ENCODE peak calls at places on chromosomes 6 and 20, in seven cellular contexts. One of them, this sample, is unnamed.
A peak's percentile ranks its signal among the peaks of the same experiment; 100 is the strongest.

GRCh38 chr6:27867051-27867940 is 44.9 kb downstream of the OR2B2 start:
- DNase-seq in mesendoderm: peak; percentile 96
- DNase-seq in kidney: peak; percentile 89
- DNase-seq in uterus: peak; percentile 21
- DNase-seq in aorta: peak; percentile 89
- DNase-seq in effector memory CD4-positive, alpha-beta T cell: peak; percentile 47
- DNase-seq in IMR-90: peak; percentile 78
- DNase-seq in this sample: peak; percentile 81

GRCh38 chr6:123804771-123805540 is 1.3 kb downstream of the NKAIN2 start:
- DNase-seq in uterus: no peak
- DNase-seq in effector memory CD4-positive, alpha-beta T cell: no peak
- DNase-seq in aorta: no peak
- DNase-seq in mesendoderm: no peak
- DNase-seq in IMR-90: no peak
- DNase-seq in kidney: no peak
- DNase-seq in this sample: no peak

GRCh38 chr6:145731432-145731831 is 3.9 kb downstream of the EPM2A start:
- DNase-seq in uterus: no peak
- DNase-seq in kidney: no peak
- DNase-seq in IMR-90: no peak
- DNase-seq in mesendoderm: no peak
- DNase-seq in effector memory CD4-positive, alpha-beta T cell: no peak
- DNase-seq in aorta: no peak
- DNase-seq in this sample: no peak

GRCh38 chr6:20160541-20161283 is 51.6 kb downstream of the MBOAT1 start:
- DNase-seq in mesendoderm: no peak
- DNase-seq in IMR-90: no peak
- DNase-seq in kidney: no peak
- DNase-seq in uterus: no peak
- DNase-seq in aorta: no peak
- DNase-seq in effector memory CD4-positive, alpha-beta T cell: no peak
- DNase-seq in this sample: no peak

GRCh38 chr6:6612308-6612707 is 23.8 kb downstream of the LY86 start:
- DNase-seq in IMR-90: no peak
- DNase-seq in mesendoderm: no peak
- DNase-seq in aorta: no peak
- DNase-seq in effector memory CD4-positive, alpha-beta T cell: no peak
- DNase-seq in uterus: no peak
- DNase-seq in kidney: no peak
- DNase-seq in this sample: no peak

GRCh38 chr6:157226026-157226639 is 97.2 kb downstream of the TMEM242 start:
- DNase-seq in IMR-90: peak; percentile 39
- DNase-seq in uterus: peak; percentile 71
- DNase-seq in effector memory CD4-positive, alpha-beta T cell: no peak
- DNase-seq in mesendoderm: no peak
- DNase-seq in aorta: no peak
- DNase-seq in kidney: no peak
- DNase-seq in this sample: no peak

GRCh38 chr6:81938991-81939773 is 186.7 kb upstream of the TENT5A start:
- DNase-seq in aorta: no peak
- DNase-seq in uterus: no peak
- DNase-seq in IMR-90: peak; percentile 76
- DNase-seq in kidney: no peak
- DNase-seq in mesendoderm: peak; percentile 75
- DNase-seq in effector memory CD4-positive, alpha-beta T cell: no peak
- DNase-seq in this sample: no peak

GRCh38 chr6:28269492-28269891 is 2.5 kb downstream of the ZSCAN26 start:
- DNase-seq in kidney: no peak
- DNase-seq in IMR-90: peak; percentile 92
- DNase-seq in mesendoderm: peak; percentile 9
- DNase-seq in aorta: no peak
- DNase-seq in uterus: no peak
- DNase-seq in effector memory CD4-positive, alpha-beta T cell: no peak
- DNase-seq in this sample: no peak

GRCh38 chr6:33177552-33178446 is 14.5 kb downstream of the COL11A2 start:
- DNase-seq in effector memory CD4-positive, alpha-beta T cell: no peak
- DNase-seq in uterus: no peak
- DNase-seq in IMR-90: no peak
- DNase-seq in kidney: no peak
- DNase-seq in mesendoderm: no peak
- DNase-seq in aorta: no peak
- DNase-seq in this sample: peak; percentile 33

GRCh38 chr6:20599302-20600051 is 65.2 kb downstream of the CDKAL1 start:
- DNase-seq in mesendoderm: no peak
- DNase-seq in IMR-90: no peak
- DNase-seq in kidney: no peak
- DNase-seq in uterus: no peak
- DNase-seq in effector memory CD4-positive, alpha-beta T cell: no peak
- DNase-seq in aorta: no peak
- DNase-seq in this sample: no peak

GRCh38 chr6:119119989-119120388 is 41.5 kb upstream of the FAM184A start:
- DNase-seq in effector memory CD4-positive, alpha-beta T cell: no peak
- DNase-seq in uterus: no peak
- DNase-seq in aorta: no peak
- DNase-seq in kidney: no peak
- DNase-seq in IMR-90: peak; percentile 74
- DNase-seq in mesendoderm: no peak
- DNase-seq in this sample: no peak

GRCh38 chr20:23164176-23164601 is 78.1 kb upstream of the CD93 start:
- DNase-seq in kidney: no peak
- DNase-seq in effector memory CD4-positive, alpha-beta T cell: no peak
- DNase-seq in uterus: peak; percentile 22
- DNase-seq in IMR-90: no peak
- DNase-seq in mesendoderm: no peak
- DNase-seq in aorta: no peak
- DNase-seq in this sample: no peak
- H3K4me1 ChIP-seq in kidney: peaks cover 21% of the 10 kb centered on the region
- H3K4me1 ChIP-seq in effector memory CD4-positive, alpha-beta T cell: peaks cover 4% of the 10 kb centered on the region
- H3K4me1 ChIP-seq in uterus: no peaks in the 10 kb centered on the region
- H3K4me1 ChIP-seq in IMR-90: peaks cover 3% of the 10 kb centered on the region
- H3K4me1 ChIP-seq in mesendoderm: peaks cover 2% of the 10 kb centered on the region
- H3K4me1 ChIP-seq in aorta: peaks cover 2% of the 10 kb centered on the region
- H3K4me1 ChIP-seq in this sample: peaks cover 31% of the 10 kb centered on the region

GRCh38 chr6:151375833-151376232 is 15.5 kb downstream of the ZBTB2 start:
- DNase-seq in mesendoderm: no peak
- DNase-seq in kidney: no peak
- DNase-seq in uterus: no peak
- DNase-seq in effector memory CD4-positive, alpha-beta T cell: no peak
- DNase-seq in aorta: no peak
- DNase-seq in IMR-90: no peak
- DNase-seq in this sample: no peak
- H3K4me1 ChIP-seq in mesendoderm: no peaks in the 10 kb centered on the region
- H3K4me1 ChIP-seq in kidney: no peaks in the 10 kb centered on the region
- H3K4me1 ChIP-seq in uterus: peaks cover 3% of the 10 kb centered on the region
- H3K4me1 ChIP-seq in effector memory CD4-positive, alpha-beta T cell: peaks cover 43% of the 10 kb centered on the region
- H3K4me1 ChIP-seq in aorta: no peaks in the 10 kb centered on the region
- H3K4me1 ChIP-seq in IMR-90: no peaks in the 10 kb centered on the region
- H3K4me1 ChIP-seq in this sample: peaks cover 14% of the 10 kb centered on the region

DNA sequence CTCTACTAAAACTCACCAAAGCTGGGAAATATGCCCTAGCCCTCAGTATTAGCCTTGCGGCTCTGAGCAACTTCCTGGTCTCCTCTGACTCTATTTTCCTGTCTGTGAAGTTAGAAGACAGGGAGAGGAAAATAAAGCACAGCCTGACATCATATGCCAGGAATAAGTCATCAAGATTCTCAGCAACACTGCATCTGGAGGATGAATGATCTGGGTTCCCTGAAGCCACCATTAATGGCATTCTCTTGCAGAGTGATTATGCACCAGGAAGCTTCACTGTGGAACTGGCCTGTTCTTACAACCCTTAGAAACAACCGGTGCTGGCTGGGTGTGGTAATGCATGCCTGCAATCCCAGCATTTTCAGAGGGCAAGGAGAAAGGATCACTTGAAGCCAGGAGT is 12.4 kb downstream of the ADGRF5 start:
- DNase-seq in uterus: no peak
- DNase-seq in effector memory CD4-positive, alpha-beta T cell: no peak
- DNase-seq in mesendoderm: peak; percentile 53
- DNase-seq in kidney: no peak
- DNase-seq in aorta: no peak
- DNase-seq in IMR-90: no peak
- DNase-seq in this sample: no peak
- H3K4me1 ChIP-seq in uterus: no peaks in the 10 kb centered on the region
- H3K4me1 ChIP-seq in effector memory CD4-positive, alpha-beta T cell: no peaks in the 10 kb centered on the region
- H3K4me1 ChIP-seq in mesendoderm: peaks cover 2% of the 10 kb centered on the region
- H3K4me1 ChIP-seq in kidney: no peaks in the 10 kb centered on the region
- H3K4me1 ChIP-seq in aorta: no peaks in the 10 kb centered on the region
- H3K4me1 ChIP-seq in IMR-90: no peaks in the 10 kb centered on the region
- H3K4me1 ChIP-seq in this sample: no peaks in the 10 kb centered on the region

GRCh38 chr20:62716198-62716940 is 7.7 kb downstream of the NTSR1 start:
- DNase-seq in kidney: peak; percentile 49
- DNase-seq in mesendoderm: no peak
- DNase-seq in uterus: no peak
- DNase-seq in effector memory CD4-positive, alpha-beta T cell: peak; percentile 23
- DNase-seq in IMR-90: peak; percentile 32
- DNase-seq in aorta: no peak
- DNase-seq in this sample: no peak
- H3K4me1 ChIP-seq in kidney: no peaks in the 10 kb centered on the region
- H3K4me1 ChIP-seq in mesendoderm: no peaks in the 10 kb centered on the region
- H3K4me1 ChIP-seq in uterus: no peaks in the 10 kb centered on the region
- H3K4me1 ChIP-seq in effector memory CD4-positive, alpha-beta T cell: peaks cover 19% of the 10 kb centered on the region
- H3K4me1 ChIP-seq in IMR-90: peaks cover 8% of the 10 kb centered on the region
- H3K4me1 ChIP-seq in aorta: no peaks in the 10 kb centered on the region
- H3K4me1 ChIP-seq in this sample: no peaks in the 10 kb centered on the region

GRCh38 chr20:59145926-59146800 is 17.5 kb upstream of the ZNF831 start:
- DNase-seq in IMR-90: no peak
- DNase-seq in uterus: no peak
- DNase-seq in effector memory CD4-positive, alpha-beta T cell: no peak
- DNase-seq in aorta: no peak
- DNase-seq in kidney: no peak
- DNase-seq in mesendoderm: no peak
- DNase-seq in this sample: peak; percentile 72

GRCh38 chr20:59147197-59147596 is 16.4 kb upstream of the ZNF831 start:
- DNase-seq in uterus: no peak
- DNase-seq in mesendoderm: no peak
- DNase-seq in IMR-90: no peak
- DNase-seq in aorta: no peak
- DNase-seq in kidney: no peak
- DNase-seq in effector memory CD4-positive, alpha-beta T cell: no peak
- DNase-seq in this sample: peak; percentile 38

GRCh38 chr20:59145247-59145925 is 18.2 kb upstream of the ZNF831 start:
- DNase-seq in effector memory CD4-positive, alpha-beta T cell: no peak
- DNase-seq in uterus: no peak
- DNase-seq in mesendoderm: no peak
- DNase-seq in IMR-90: no peak
- DNase-seq in aorta: no peak
- DNase-seq in kidney: no peak
- DNase-seq in this sample: peak; percentile 45

GRCh38 chr20:59144831-59145196 is 18.8 kb upstream of the ZNF831 start:
- DNase-seq in kidney: no peak
- DNase-seq in aorta: no peak
- DNase-seq in uterus: no peak
- DNase-seq in mesendoderm: no peak
- DNase-seq in effector memory CD4-positive, alpha-beta T cell: no peak
- DNase-seq in IMR-90: no peak
- DNase-seq in this sample: peak; percentile 56

DNA sequence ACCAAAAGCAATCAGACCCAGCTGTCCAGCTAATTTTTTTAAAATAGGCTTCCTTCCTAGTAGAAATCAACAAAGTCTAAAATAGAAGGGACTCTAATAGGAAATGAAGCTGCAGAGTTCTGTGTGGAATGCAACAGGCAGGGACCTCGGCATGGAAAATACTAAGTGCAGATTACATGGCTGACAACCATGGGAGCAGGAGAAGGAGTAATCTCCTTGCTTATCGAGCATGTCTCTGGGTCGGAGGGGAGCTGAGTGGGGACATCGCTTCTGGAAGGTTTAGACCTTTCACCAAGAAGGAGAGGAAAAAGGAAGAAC is 16.9 kb upstream of the ZNF831 start:
- DNase-seq in aorta: no peak
- DNase-seq in IMR-90: no peak
- DNase-seq in mesendoderm: no peak
- DNase-seq in effector memory CD4-positive, alpha-beta T cell: no peak
- DNase-seq in kidney: no peak
- DNase-seq in uterus: no peak
- DNase-seq in this sample: peak; percentile 34
- H3K4me1 ChIP-seq in aorta: no peaks in the 10 kb centered on the region
- H3K4me1 ChIP-seq in IMR-90: no peaks in the 10 kb centered on the region
- H3K4me1 ChIP-seq in mesendoderm: no peaks in the 10 kb centered on the region
- H3K4me1 ChIP-seq in effector memory CD4-positive, alpha-beta T cell: peaks cover 56% of the 10 kb centered on the region
- H3K4me1 ChIP-seq in kidney: no peaks in the 10 kb centered on the region
- H3K4me1 ChIP-seq in uterus: no peaks in the 10 kb centered on the region
- H3K4me1 ChIP-seq in this sample: no peaks in the 10 kb centered on the region

GRCh38 chr20:35719717-35720116 is 20.5 kb downstream of the ROMO1 start:
- DNase-seq in aorta: no peak
- DNase-seq in kidney: no peak
- DNase-seq in effector memory CD4-positive, alpha-beta T cell: no peak
- DNase-seq in IMR-90: no peak
- DNase-seq in mesendoderm: no peak
- DNase-seq in uterus: no peak
- DNase-seq in this sample: no peak

GRCh38 chr20:35718972-35719635 is 19.9 kb downstream of the ROMO1 start:
- DNase-seq in kidney: no peak
- DNase-seq in aorta: no peak
- DNase-seq in effector memory CD4-positive, alpha-beta T cell: no peak
- DNase-seq in IMR-90: no peak
- DNase-seq in mesendoderm: no peak
- DNase-seq in uterus: no peak
- DNase-seq in this sample: no peak

GRCh38 chr20:35721621-35722020 is 20.4 kb downstream of the RBM39 start:
- DNase-seq in kidney: no peak
- DNase-seq in effector memory CD4-positive, alpha-beta T cell: no peak
- DNase-seq in IMR-90: no peak
- DNase-seq in aorta: no peak
- DNase-seq in mesendoderm: no peak
- DNase-seq in uterus: no peak
- DNase-seq in this sample: no peak

GRCh38 chr20:35720165-35721123 is 21.2 kb downstream of the ROMO1 start:
- DNase-seq in IMR-90: no peak
- DNase-seq in aorta: no peak
- DNase-seq in mesendoderm: no peak
- DNase-seq in uterus: no peak
- DNase-seq in kidney: no peak
- DNase-seq in effector memory CD4-positive, alpha-beta T cell: no peak
- DNase-seq in this sample: no peak

GRCh38 chr20:35721219-35721618 is 20.8 kb downstream of the RBM39 start:
- DNase-seq in mesendoderm: no peak
- DNase-seq in aorta: no peak
- DNase-seq in effector memory CD4-positive, alpha-beta T cell: no peak
- DNase-seq in IMR-90: no peak
- DNase-seq in kidney: no peak
- DNase-seq in uterus: no peak
- DNase-seq in this sample: no peak
- H3K4me1 ChIP-seq in mesendoderm: no peaks in the 10 kb centered on the region
- H3K4me1 ChIP-seq in aorta: no peaks in the 10 kb centered on the region
- H3K4me1 ChIP-seq in effector memory CD4-positive, alpha-beta T cell: peaks cover 7% of the 10 kb centered on the region
- H3K4me1 ChIP-seq in IMR-90: no peaks in the 10 kb centered on the region
- H3K4me1 ChIP-seq in kidney: no peaks in the 10 kb centered on the region
- H3K4me1 ChIP-seq in uterus: no peaks in the 10 kb centered on the region
- H3K4me1 ChIP-seq in this sample: no peaks in the 10 kb centered on the region

DNA sequence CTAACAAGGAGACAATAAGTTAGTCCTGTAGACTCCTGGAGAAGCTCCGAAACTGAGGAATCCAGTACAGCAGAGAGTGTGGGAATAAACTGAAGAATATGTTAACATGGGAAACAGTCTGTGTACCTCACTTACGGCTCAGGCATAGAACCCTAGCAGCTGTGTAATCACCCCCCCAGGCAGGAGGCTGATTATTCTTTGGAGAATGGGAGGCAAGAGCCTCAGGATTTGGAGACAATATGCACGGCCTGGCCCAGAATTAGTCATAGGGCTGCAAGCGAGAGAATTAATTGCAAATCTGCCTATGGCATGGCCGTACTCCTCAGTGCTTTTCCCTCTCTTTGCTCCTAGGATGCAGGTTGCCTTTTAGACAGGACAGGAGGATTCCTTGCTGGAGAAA is 27.5 kb upstream of the FYN start:
- DNase-seq in aorta: no peak
- DNase-seq in uterus: no peak
- DNase-seq in kidney: no peak
- DNase-seq in mesendoderm: no peak
- DNase-seq in IMR-90: no peak
- DNase-seq in effector memory CD4-positive, alpha-beta T cell: no peak
- DNase-seq in this sample: no peak
- H3K4me1 ChIP-seq in aorta: no peaks in the 10 kb centered on the region
- H3K4me1 ChIP-seq in uterus: no peaks in the 10 kb centered on the region
- H3K4me1 ChIP-seq in kidney: no peaks in the 10 kb centered on the region
- H3K4me1 ChIP-seq in mesendoderm: no peaks in the 10 kb centered on the region
- H3K4me1 ChIP-seq in IMR-90: no peaks in the 10 kb centered on the region
- H3K4me1 ChIP-seq in effector memory CD4-positive, alpha-beta T cell: no peaks in the 10 kb centered on the region
- H3K4me1 ChIP-seq in this sample: no peaks in the 10 kb centered on the region

This sample was measured in RWPE2.